ENCODE peak calls at places on chromosomes 13 and 19, in eight cellular contexts. R is right atrium auricular region; M is esophagus squamous epithelium; T is keratinocyte; C is CD8-positive, alpha-beta memory T cell; O is adipocyte; V is cardiac muscle cell; F is osteoblast. G is an unnamed sample.

GRCh38 chr13:23966221-23966690 is 69.0 kb upstream of the C1QTNF9B start:
- DNase-seq in F (no peak), T (no peak), V (no peak), M (no peak), O (no peak), C (no peak), R (no peak), G (no peak)

GRCh38 chr13:77696006-77696862 is 1.3 kb upstream of the SLAIN1 start:
- DNase-seq in T (no peak), V (peak; percentile 15), M (no peak), O (no peak), R (no peak), F (no peak), C (peak; percentile 49), G (no peak)

GRCh38 chr13:45295536-45295935 is 45.4 kb downstream of the TPT1 start:
- DNase-seq in F (no peak), V (no peak), O (peak; percentile 3), M (no peak), C (no peak), T (no peak), R (no peak), G (no peak)

GRCh38 chr19:31350693-31351211 is 1.5 kb upstream of the TSHZ3 start:
- DNase-seq in R (no peak), F (peak; percentile 98), O (peak; percentile 87), V (peak; percentile 81), C (no peak), T (no peak), M (no peak), G (peak; percentile 88)

GRCh38 chr13:96994030-96994848 is at the start of gene OXGR1:
- DNase-seq in M (no peak), T (no peak), O (peak; percentile 15), C (no peak), R (no peak), V (peak; percentile 11), F (no peak), G (peak; percentile 69)

GRCh38 chr19:15417699-15418098 is 1.1 kb downstream of the AKAP8L start:
- DNase-seq in T (no peak), F (peak; percentile 92), C (no peak), O (peak; percentile 52), R (no peak), M (no peak), V (no peak), G (peak; percentile 36)

GRCh38 chr19:49009828-49010227 is 7.1 kb downstream of the LHB start:
- DNase-seq in R (no peak), T (no peak), C (no peak), V (no peak), O (no peak), M (no peak), F (peak; percentile 8), G (peak; percentile 62)

GRCh38 chr19:50258918-50259372 is 55.5 kb downstream of the MYH14 start:
- DNase-seq in V (no peak), R (no peak), O (no peak), C (no peak), T (no peak), F (peak; percentile 73), M (no peak), G (peak; percentile 94)

GRCh38 chr13:95463516-95463915 is 89.0 kb upstream of the CLDN10 start:
- DNase-seq in V (no peak), R (no peak), T (no peak), O (no peak), C (no peak), F (no peak), M (no peak), G (no peak)

GRCh38 chr19:36182612-36183454 is 30.6 kb upstream of the COX7A1 start:
- DNase-seq in R (no peak), C (no peak), V (peak; percentile 3), T (peak; percentile 23), M (no peak), F (no peak), O (no peak), G (no peak)

GRCh38 chr13:68176486-68176885 is 946.4 kb upstream of the PCDH9 start:
- DNase-seq in F (peak; percentile 85), C (no peak), V (no peak), T (no peak), R (no peak), M (no peak), O (peak; percentile 80), G (no peak)

GRCh38 chr19:3698386-3698950 is 1.8 kb downstream of the PIP5K1C start:
- DNase-seq in O (peak; percentile 41), R (no peak), V (no peak), M (no peak), T (no peak), F (peak; percentile 83), C (no peak), G (no peak)

GRCh38 chr13:80499536-80500280 is 158.8 kb upstream of the SPRY2 start:
- DNase-seq in T (no peak), O (peak; percentile 60), C (no peak), F (no peak), M (no peak), V (no peak), R (no peak), G (no peak)

GRCh38 chr19:13825489-13826475 is 30.5 kb downstream of the ZSWIM4 start:
- DNase-seq in T (no peak), O (peak; percentile 23), M (no peak), R (no peak), F (peak; percentile 62), C (no peak), V (peak; percentile 48), G (peak; percentile 96)

GRCh38 chr13:39401091-39401647 is 201.8 kb downstream of the LHFPL6 start:
- DNase-seq in C (no peak), T (no peak), V (no peak), R (no peak), F (peak; percentile 3), O (no peak), M (no peak), G (no peak)

GRCh38 chr19:10408511-10409291 is 5.4 kb upstream of the CDC37 start:
- DNase-seq in F (peak; percentile 85), T (no peak), M (no peak), C (peak; percentile 60), V (no peak), O (no peak), R (no peak), G (peak; percentile 54)

DNA sequence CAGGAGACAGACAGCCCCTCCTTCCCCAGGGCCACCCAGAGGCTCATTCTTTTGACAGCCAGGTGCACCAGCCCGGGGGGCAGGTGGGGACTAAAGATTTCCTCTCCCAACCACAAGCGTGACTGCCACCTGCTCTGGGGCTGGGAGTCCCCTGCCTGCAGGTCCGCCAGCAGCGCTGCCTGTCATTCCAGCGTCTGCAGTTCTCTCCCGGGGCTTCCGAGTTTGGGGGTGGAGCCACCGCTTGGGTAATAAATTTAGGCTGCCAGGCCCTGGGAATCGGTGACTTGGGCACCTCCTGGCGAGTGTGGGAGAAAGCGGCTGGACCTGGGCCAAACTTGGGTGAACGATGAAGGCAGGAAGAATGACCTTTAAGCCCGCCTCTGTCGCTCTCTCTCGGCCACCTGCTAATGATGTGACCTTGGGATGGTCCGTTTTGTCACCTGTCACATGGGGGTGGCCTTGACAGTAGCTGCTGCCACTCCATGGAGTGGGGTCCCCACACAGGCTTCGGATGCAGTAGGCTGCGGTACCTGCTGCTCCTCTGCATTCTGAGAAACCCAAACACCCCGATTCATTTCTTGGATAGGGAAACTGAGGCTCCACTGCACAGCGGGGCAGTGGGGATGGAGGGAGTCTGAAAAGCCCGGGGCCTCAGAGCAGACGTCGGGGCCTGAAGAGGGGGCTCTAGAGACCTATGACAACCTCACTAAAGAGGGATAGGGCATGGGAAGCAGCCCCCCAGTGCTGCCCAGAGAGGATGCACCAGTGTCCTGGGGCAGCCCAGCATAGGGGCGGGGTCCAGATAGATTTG is 12.8 kb downstream of the FUT6 start:
- DNase-seq in M (no peak), V (peak; percentile 90), F (peak; percentile 94), R (peak; percentile 61), O (peak; percentile 29), T (no peak), C (no peak), G (peak; percentile 88)
- H3K4me3 ChIP-seq in M (no peak overlapping the region), V (no peak overlapping the region), F (no peak overlapping the region), R (no peak overlapping the region), O (peak overlapping the region; percentile 77), T (no peak overlapping the region), C (no peak overlapping the region), G (no peak overlapping the region)

GRCh38 chr13:113938246-113938645 is 35.6 kb downstream of the C13orf46 start:
- DNase-seq in C (no peak), M (no peak), R (no peak), T (no peak), O (no peak), F (peak; percentile 58), V (no peak), G (no peak)
- H3K27me3 ChIP-seq in C (no peaks in the 10 kb centered on the region), M (no peaks in the 10 kb centered on the region), R (no peaks in the 10 kb centered on the region), T (peaks cover 32% of the 10 kb centered on the region), O (peaks cover 5% of the 10 kb centered on the region), F (no peaks in the 10 kb centered on the region), V (no peaks in the 10 kb centered on the region), G (no peaks in the 10 kb centered on the region)

DNA sequence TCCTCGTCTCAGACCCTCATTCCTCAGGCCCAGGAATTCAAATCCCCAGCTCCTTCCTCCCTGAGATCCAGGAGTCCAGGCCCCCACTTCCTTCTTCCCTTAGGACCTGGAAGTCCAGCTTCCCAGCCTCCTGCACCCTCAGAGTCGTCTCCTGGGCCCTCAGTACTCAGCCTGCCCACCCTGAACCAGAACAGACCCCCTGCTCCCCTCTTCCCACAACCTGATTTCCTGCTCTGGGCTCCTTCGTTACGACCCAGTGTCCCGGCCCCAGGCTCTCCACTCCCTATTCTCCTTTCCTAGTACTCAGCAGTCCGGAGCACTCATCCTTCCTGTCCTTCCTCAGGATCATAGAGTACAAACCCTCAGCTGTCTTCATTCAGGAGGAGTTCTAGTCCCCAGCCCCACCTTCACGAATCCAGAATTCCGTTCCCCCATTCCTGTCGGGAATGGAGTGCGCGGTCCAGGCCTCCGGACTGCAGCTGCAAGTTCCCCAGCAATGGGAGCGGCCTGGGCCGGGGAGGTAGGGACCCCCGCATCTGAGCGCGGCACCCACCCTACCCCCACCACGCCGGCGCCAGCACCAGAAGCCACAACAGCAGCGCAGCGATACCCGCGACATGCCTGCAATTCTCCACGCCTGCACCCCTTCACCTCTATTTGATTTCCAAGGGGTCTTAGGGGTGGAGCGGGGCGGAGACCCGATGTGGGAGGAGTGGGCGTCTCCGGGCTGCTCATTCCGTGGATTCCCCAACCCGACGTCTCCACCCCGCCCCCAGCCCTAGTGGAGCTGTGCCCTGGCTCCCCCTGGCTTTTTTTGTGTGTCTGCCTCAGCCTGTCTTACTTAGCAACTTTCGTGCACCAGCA is 12.7 kb downstream of the EGLN2 start:
- DNase-seq in V (peak; percentile 42), C (no peak), F (peak; percentile 25), T (no peak), M (no peak), R (no peak), O (no peak), G (peak; percentile 75)
- H3K4me3 ChIP-seq in V (peak overlapping the region; percentile 35), C (peak overlapping the region; percentile 55), F (no peak overlapping the region), T (no peak overlapping the region), M (peak overlapping the region; percentile 27), R (peak overlapping the region; percentile 39), O (peak overlapping the region; percentile 52), G (peak overlapping the region; percentile 52)

DNA sequence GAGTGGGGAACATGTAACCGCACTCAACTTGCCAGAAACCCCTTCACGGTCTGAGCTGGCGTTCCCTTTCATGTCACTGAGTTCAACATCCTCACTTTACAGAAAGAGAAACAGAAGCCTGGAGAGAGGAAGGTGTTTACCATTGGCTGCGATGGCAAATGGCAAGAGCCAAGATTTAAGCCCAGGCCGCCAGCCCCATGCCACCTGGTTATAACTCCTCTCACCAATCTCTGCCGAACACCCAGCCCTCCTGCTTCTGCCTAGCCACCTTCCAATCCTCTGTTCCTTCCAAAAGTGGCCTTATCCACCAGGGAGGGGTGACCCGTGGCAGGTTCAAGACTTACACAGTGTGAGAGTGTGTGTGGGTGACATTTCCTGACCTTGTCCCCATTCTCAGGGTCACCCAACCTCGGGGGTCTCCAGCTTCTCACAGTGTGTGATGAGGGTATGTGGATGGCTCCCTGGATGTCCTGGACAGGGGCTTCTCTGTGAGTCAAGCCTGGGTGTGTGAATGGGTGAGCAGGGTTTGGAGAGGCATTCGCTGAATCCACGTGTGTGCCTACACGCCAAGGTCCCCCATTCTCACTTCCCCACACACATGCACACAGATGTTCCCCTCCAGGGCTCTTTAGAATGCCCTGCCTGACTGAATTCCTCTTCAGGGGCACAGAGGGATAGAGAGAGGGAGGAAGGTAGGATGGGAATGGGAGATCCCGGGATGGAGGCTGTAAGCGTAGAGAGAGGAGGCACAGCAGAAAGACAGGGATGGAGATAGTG is 1.2 kb downstream of the CADM4 start:
- DNase-seq in F (no peak), O (no peak), M (no peak), T (no peak), V (no peak), R (no peak), C (no peak), G (peak; percentile 26)
- H3K27me3 ChIP-seq in F (peaks cover 35% of the 10 kb centered on the region), O (peaks cover 19% of the 10 kb centered on the region), M (no peaks in the 10 kb centered on the region), T (peaks cover 15% of the 10 kb centered on the region), V (peaks cover 32% of the 10 kb centered on the region), R (no peaks in the 10 kb centered on the region), C (peaks cover 15% of the 10 kb centered on the region), G (peaks cover 47% of the 10 kb centered on the region)

G was measured in H7.